ENCODE peak calls at places on chromosomes 7 and 10, in eight cellular contexts. O is RPMI7951; L is activated naive CD8-positive, alpha-beta T cell treated with anti-CD3 and anti-CD28 coated beads for 36 hours; U is prostate gland; X is epithelial cell of esophagus; Y is stimulated activated CD4-positive, alpha-beta T cell treated with anti-CD3 and anti-CD28 coated beads, Interleukin-12 subunit alpha, Interleukin-12 subunit beta, amount 100 ng/mL, for 48 hours; Z is head of caudate nucleus; N is KBM-7. H is an unnamed sample.

GRCh38 chr7:128697301-128697905 is 25.3 kb downstream of the GARIN1A start:
- DNase-seq in O (peak; percentile 78), L (peak; percentile 69), U (no peak), X (peak; percentile 75), Y (peak; percentile 50), Z (no peak), N (peak; percentile 81), H (peak; percentile 47)

GRCh38 chr10:79361721-79362397 is 14.6 kb downstream of the PPIF start:
- DNase-seq in O (no peak), L (no peak), U (no peak), X (no peak), Y (no peak), Z (no peak), N (no peak), H (no peak)

GRCh38 chr7:79199266-79199665 is 254.2 kb downstream of the MAGI2 start:
- DNase-seq in O (no peak), L (no peak), U (no peak), X (no peak), Y (no peak), Z (no peak), N (no peak), H (no peak)

GRCh38 chr10:49062229-49062628 is 53.1 kb downstream of the VSTM4 start:
- DNase-seq in O (no peak), L (no peak), U (no peak), X (no peak), Y (no peak), Z (no peak), N (no peak), H (no peak)

GRCh38 chr10:114548662-114549061 is 109.4 kb downstream of the ABLIM1 start:
- DNase-seq in O (no peak), L (no peak), U (peak; percentile 17), X (peak; percentile 57), Y (no peak), Z (no peak), N (no peak), H (no peak)

GRCh38 chr7:27964840-27965239 is 215.8 kb downstream of the JAZF1 start:
- DNase-seq in O (no peak), L (no peak), U (no peak), X (no peak), Y (no peak), Z (no peak), N (no peak), H (no peak)

GRCh38 chr10:58963101-58963534 is 213.3 kb upstream of the PHYHIPL start:
- DNase-seq in O (no peak), L (no peak), U (no peak), X (peak; percentile 10), Y (no peak), Z (peak; percentile 65), N (peak; percentile 3), H (no peak)

GRCh38 chr7:126103582-126103981 is 1149.2 kb downstream of the GRM8 start:
- DNase-seq in O (no peak), L (no peak), U (no peak), X (no peak), Y (no peak), Z (no peak), N (no peak), H (no peak)

H was measured in foreskin melanocyte.